ENCODE peak calls at places on chromosomes 3 and 15, in seven cellular contexts. One of them, this sample, is unnamed.

GRCh38 chr15:86327230-86327865 is 247.7 kb downstream of the AGBL1 start:
- DNase-seq in pancreas: no peak
- DNase-seq in stomach: no peak
- DNase-seq in body of pancreas: no peak
- DNase-seq in cardiac fibroblast: no peak
- DNase-seq in cardiac muscle cell: no peak
- DNase-seq in fibroblast of mammary gland: peak; percentile 24
- DNase-seq in this sample: peak; percentile 84

GRCh38 chr15:32994810-32995424 is 199.6 kb downstream of the FMN1 start:
- DNase-seq in pancreas: no peak
- DNase-seq in stomach: no peak
- DNase-seq in body of pancreas: no peak
- DNase-seq in cardiac fibroblast: peak; percentile 79
- DNase-seq in cardiac muscle cell: peak; percentile 27
- DNase-seq in fibroblast of mammary gland: peak; percentile 71
- DNase-seq in this sample: peak; percentile 59

GRCh38 chr3:33372218-33373081 is 67.8 kb downstream of the UBP1 start:
- DNase-seq in pancreas: no peak
- DNase-seq in stomach: peak; percentile 45
- DNase-seq in body of pancreas: peak; percentile 53
- DNase-seq in cardiac fibroblast: peak; percentile 79
- DNase-seq in cardiac muscle cell: peak; percentile 59
- DNase-seq in fibroblast of mammary gland: peak; percentile 75
- DNase-seq in this sample: peak; percentile 77

GRCh38 chr15:71547066-71547465 is 263.3 kb upstream of the NR2E3 start:
- DNase-seq in pancreas: no peak
- DNase-seq in stomach: peak; percentile 47
- DNase-seq in body of pancreas: no peak
- DNase-seq in cardiac fibroblast: no peak
- DNase-seq in cardiac muscle cell: peak; percentile 60
- DNase-seq in fibroblast of mammary gland: no peak
- DNase-seq in this sample: no peak

GRCh38 chr3:59773970-59774369 is 724.1 kb upstream of the CFAP20DC start:
- DNase-seq in pancreas: no peak
- DNase-seq in stomach: no peak
- DNase-seq in body of pancreas: no peak
- DNase-seq in cardiac fibroblast: no peak
- DNase-seq in cardiac muscle cell: no peak
- DNase-seq in fibroblast of mammary gland: peak; percentile 24
- DNase-seq in this sample: no peak

GRCh38 chr3:184811999-184812844 is at the start of gene VPS8:
- DNase-seq in pancreas: peak; percentile 94
- DNase-seq in stomach: peak; percentile 97
- DNase-seq in body of pancreas: peak; percentile 96
- DNase-seq in cardiac fibroblast: peak; percentile 97
- DNase-seq in cardiac muscle cell: peak; percentile 98
- DNase-seq in fibroblast of mammary gland: peak; percentile 93
- DNase-seq in this sample: peak; percentile 97

GRCh38 chr15:66581972-66582537 is 16.3 kb upstream of the LCTL start:
- DNase-seq in pancreas: no peak
- DNase-seq in stomach: no peak
- DNase-seq in body of pancreas: no peak
- DNase-seq in cardiac fibroblast: peak; percentile 62
- DNase-seq in cardiac muscle cell: no peak
- DNase-seq in fibroblast of mammary gland: no peak
- DNase-seq in this sample: no peak

GRCh38 chr15:33104276-33104675 is 90.2 kb downstream of the FMN1 start:
- DNase-seq in pancreas: no peak
- DNase-seq in stomach: no peak
- DNase-seq in body of pancreas: no peak
- DNase-seq in cardiac fibroblast: peak; percentile 74
- DNase-seq in cardiac muscle cell: no peak
- DNase-seq in fibroblast of mammary gland: peak; percentile 83
- DNase-seq in this sample: peak; percentile 39

GRCh38 chr3:80000022-80000421 is 232.2 kb upstream of the ROBO1 start:
- DNase-seq in pancreas: no peak
- DNase-seq in stomach: no peak
- DNase-seq in body of pancreas: no peak
- DNase-seq in cardiac fibroblast: peak; percentile 13
- DNase-seq in cardiac muscle cell: no peak
- DNase-seq in fibroblast of mammary gland: no peak
- DNase-seq in this sample: peak; percentile 42

GRCh38 chr3:177983341-177983740 is 552.9 kb upstream of the KCNMB2 start:
- DNase-seq in pancreas: no peak
- DNase-seq in stomach: no peak
- DNase-seq in body of pancreas: no peak
- DNase-seq in cardiac fibroblast: no peak
- DNase-seq in cardiac muscle cell: no peak
- DNase-seq in fibroblast of mammary gland: no peak
- DNase-seq in this sample: no peak

GRCh38 chr3:72614394-72615074 is 233.7 kb downstream of the SHQ1 start:
- DNase-seq in pancreas: no peak
- DNase-seq in stomach: no peak
- DNase-seq in body of pancreas: no peak
- DNase-seq in cardiac fibroblast: no peak
- DNase-seq in cardiac muscle cell: peak; percentile 23
- DNase-seq in fibroblast of mammary gland: no peak
- DNase-seq in this sample: no peak
- H3K4me3 ChIP-seq in pancreas: no peak overlapping the region
- H3K4me3 ChIP-seq in stomach: no peak overlapping the region
- H3K4me3 ChIP-seq in body of pancreas: no peak overlapping the region
- H3K4me3 ChIP-seq in cardiac fibroblast: no peak overlapping the region
- H3K4me3 ChIP-seq in cardiac muscle cell: no peak overlapping the region
- H3K4me3 ChIP-seq in fibroblast of mammary gland: no peak overlapping the region
- H3K4me3 ChIP-seq in this sample: no peak overlapping the region

DNA sequence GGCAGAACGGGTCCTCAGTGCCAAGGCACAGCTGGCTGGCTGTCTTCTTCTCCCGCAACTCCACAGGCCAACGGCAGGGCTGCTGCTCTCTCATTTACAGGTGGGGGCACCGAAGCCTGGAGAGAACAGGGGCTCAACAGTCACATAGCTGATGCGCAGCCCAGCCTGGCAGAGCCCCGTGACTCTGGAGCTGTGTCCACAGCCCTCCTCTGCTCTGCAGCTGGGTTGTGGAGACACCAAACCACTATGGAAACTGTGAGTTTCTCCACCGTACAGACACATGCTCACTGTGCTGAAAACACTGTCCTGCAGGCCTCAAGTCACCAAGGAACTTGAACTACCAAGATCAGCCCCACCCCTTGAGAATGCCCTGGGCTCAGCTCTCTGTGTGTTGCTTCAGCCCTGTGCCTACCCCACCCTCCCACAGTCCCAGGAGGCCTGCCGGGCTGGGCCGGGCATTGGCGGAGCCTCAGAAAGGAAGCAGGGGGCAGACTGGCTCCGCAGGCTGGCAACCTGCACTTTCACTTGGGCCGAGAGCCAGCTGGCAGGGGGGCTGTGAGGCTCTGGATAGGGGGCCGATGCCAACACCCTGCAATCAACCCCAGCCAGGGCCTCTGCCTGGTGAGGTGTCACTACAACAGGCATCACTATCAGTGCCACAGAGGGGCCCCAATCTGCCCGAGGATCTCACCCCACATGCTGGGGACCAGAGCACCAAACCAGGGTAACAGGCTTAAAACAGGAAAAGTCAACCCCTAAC is 113.7 kb upstream of the RPL32 start:
- DNase-seq in pancreas: peak; percentile 74
- DNase-seq in stomach: peak; percentile 83
- DNase-seq in body of pancreas: peak; percentile 63
- DNase-seq in cardiac fibroblast: peak; percentile 22
- DNase-seq in cardiac muscle cell: no peak
- DNase-seq in fibroblast of mammary gland: no peak
- DNase-seq in this sample: peak; percentile 72
- TF ChIP-seq CTCF in pancreas: no peak
- TF ChIP-seq CTCF in stomach: peak; percentile 29
- TF ChIP-seq CTCF in body of pancreas: peak; percentile 61
- TF ChIP-seq CTCF in cardiac fibroblast: no peak
- TF ChIP-seq CTCF in cardiac muscle cell: no peak
- TF ChIP-seq CTCF in fibroblast of mammary gland: no peak
- TF ChIP-seq CTCF in this sample: no peak

DNA sequence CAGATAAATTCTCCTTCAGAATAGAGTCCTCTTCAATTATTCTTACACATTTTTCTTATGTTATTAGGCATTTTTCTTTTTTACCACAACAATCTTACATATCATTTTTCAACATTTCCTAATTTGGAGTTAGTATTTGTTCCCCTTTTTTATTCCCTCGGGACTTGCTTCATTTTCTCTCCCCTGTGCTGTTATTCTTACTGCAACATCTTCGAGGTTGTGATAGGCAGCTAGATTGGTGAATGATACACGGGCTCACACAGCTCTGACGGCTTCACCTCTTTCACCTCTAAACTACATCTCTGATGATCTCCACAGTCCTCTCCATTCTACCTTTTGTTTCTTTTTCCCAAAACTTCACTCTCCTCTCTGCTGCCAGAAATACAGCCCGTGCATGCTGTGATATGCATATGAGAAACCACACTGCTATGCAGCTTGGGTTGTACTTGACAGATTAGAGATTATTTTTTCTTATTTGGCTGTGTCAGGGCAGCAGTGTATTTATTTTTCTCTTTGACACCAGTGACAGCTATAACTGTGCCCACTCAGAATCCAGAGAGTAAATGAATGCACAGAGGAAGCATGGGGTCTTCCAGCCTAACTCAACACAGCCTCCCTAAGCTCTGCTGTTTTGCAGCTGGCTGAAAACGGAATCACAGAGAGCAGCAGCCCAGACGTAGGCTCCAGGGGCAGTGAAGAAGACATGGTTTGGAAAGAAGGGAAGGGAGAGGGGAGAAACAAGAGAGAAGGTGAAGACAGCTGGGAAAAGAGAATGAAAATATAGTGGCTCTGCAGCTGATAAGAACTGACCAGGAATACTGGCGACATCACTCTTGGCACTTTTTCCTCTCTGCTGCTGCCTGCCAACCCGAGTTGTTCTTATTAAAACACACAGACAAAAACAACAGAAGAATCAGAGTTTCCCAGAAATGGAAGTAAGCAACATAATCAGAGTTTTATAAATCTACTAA is 61.8 kb downstream of the SLC9A9 start:
- DNase-seq in pancreas: no peak
- DNase-seq in stomach: peak; percentile 30
- DNase-seq in body of pancreas: no peak
- DNase-seq in cardiac fibroblast: peak; percentile 43
- DNase-seq in cardiac muscle cell: peak; percentile 16
- DNase-seq in fibroblast of mammary gland: peak; percentile 51
- DNase-seq in this sample: no peak
- H3K4me3 ChIP-seq in pancreas: no peak overlapping the region
- H3K4me3 ChIP-seq in stomach: peak overlapping the region; percentile 18
- H3K4me3 ChIP-seq in body of pancreas: no peak overlapping the region
- H3K4me3 ChIP-seq in cardiac fibroblast: no peak overlapping the region
- H3K4me3 ChIP-seq in cardiac muscle cell: no peak overlapping the region
- H3K4me3 ChIP-seq in fibroblast of mammary gland: no peak overlapping the region
- H3K4me3 ChIP-seq in this sample: no peak overlapping the region

DNA sequence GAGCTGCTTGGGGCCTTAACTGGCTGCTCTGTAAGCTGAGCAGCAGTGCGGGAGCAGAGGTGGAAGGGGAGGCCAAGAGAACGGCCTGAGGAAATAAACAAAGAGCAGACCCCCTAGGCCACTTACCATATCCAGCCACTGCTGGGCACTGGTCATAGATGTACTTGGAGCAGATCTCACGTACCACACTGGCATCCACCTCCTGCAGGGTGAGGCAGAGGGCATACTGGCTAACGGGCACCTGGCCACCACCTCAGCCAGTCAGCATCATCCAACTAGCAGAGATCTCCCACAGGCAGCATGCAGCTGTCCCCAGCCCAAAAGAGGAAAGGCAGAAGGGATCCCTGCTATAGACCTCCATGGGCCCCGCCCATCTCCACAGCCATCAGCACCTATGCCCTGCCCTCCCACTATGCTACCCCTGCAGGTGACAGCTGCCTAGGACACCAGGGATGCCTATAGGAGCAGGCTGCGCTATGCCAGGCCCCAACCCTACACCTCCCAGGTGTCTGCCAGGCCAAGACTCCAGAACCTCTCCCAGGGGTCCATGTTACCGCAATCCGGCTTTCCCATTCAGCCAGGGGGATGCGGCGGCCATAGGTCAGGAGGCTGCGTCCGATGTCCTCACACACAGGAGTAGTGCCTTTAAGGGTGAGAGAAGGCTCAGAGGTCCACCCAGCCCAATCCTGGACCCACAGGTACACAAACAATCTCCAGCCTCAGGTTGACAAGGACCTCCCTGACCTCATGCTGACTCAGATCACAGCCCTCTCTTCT is 4.6 kb upstream of the COL7A1 start:
- DNase-seq in pancreas: no peak
- DNase-seq in stomach: no peak
- DNase-seq in body of pancreas: no peak
- DNase-seq in cardiac fibroblast: no peak
- DNase-seq in cardiac muscle cell: no peak
- DNase-seq in fibroblast of mammary gland: no peak
- DNase-seq in this sample: no peak
- TF ChIP-seq CTCF in pancreas: no peak
- TF ChIP-seq CTCF in stomach: no peak
- TF ChIP-seq CTCF in body of pancreas: no peak
- TF ChIP-seq CTCF in cardiac fibroblast: no peak
- TF ChIP-seq CTCF in cardiac muscle cell: no peak
- TF ChIP-seq CTCF in fibroblast of mammary gland: no peak
- TF ChIP-seq CTCF in this sample: no peak

DNA sequence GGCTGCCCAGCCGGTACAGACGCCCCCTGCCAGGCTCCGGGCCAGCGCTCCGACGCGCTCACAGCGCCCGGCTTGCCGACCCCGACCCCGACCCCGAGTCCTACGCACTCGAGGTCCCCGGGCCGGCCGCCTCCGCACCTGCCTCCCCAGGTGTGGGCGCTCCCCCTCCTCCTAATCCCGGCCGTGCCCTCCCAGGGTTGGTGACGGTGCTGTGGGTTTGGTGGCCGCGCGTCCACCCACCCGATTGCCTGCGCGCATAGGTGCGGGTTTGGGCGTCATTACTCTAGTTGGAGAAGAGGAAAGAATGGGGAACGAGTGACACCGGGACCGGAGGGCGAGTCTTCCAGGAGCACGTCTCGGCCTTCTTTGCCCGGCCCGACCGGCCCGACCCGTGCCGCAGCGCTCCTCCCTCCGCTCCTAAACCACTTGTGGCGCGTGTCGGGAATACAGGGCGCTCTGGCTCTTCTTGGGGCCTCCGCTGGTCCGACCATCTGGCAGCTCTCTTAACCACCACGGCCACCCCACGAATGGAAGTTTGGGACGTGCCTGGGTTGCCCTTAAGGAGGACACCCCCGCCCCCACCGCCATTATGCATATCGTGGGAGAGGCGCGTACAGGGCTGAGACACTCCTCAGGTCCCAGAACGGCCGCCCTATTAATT is 814 bp upstream of the THRB start:
- DNase-seq in pancreas: peak; percentile 67
- DNase-seq in stomach: peak; percentile 70
- DNase-seq in body of pancreas: peak; percentile 73
- DNase-seq in cardiac fibroblast: no peak
- DNase-seq in cardiac muscle cell: peak; percentile 56
- DNase-seq in fibroblast of mammary gland: no peak
- DNase-seq in this sample: peak; percentile 69
- H3K4me3 ChIP-seq in pancreas: peak overlapping the region; percentile 73
- H3K4me3 ChIP-seq in stomach: peak overlapping the region; percentile 60
- H3K4me3 ChIP-seq in body of pancreas: peak overlapping the region; percentile 26
- H3K4me3 ChIP-seq in cardiac fibroblast: peak overlapping the region; percentile 45
- H3K4me3 ChIP-seq in cardiac muscle cell: peak overlapping the region; percentile 69
- H3K4me3 ChIP-seq in fibroblast of mammary gland: peak overlapping the region; percentile 89
- H3K4me3 ChIP-seq in this sample: peak overlapping the region; percentile 72

This sample was measured in epithelial cell of esophagus.